ENCODE peak calls at places on chromosomes 1 and 21, in five cellular contexts. E is ovary, C is body of pancreas, V is heart left ventricle, P is tibial nerve. L is an unnamed sample.

GRCh38 chr1:167328762-167329483 is 108.2 kb downstream of the POU2F1 start:
- DNase-seq in E (no peak), C (no peak), V (no peak), P (no peak), L (no peak)

GRCh38 chr1:97136971-97137370 is 415.4 kb downstream of the PTBP2 start:
- DNase-seq in E (no peak), C (no peak), V (no peak), P (no peak), L (no peak)

GRCh38 chr1:71295340-71295739 is 214.5 kb upstream of the ZRANB2 start:
- DNase-seq in E (no peak), C (no peak), V (no peak), P (no peak), L (no peak)

GRCh38 chr21:21213297-21213696 is 215.1 kb downstream of the NCAM2 start:
- DNase-seq in E (no peak), C (no peak), V (no peak), P (no peak), L (no peak)

GRCh38 chr1:203914292-203914691 is 52.9 kb downstream of the SNRPE start:
- DNase-seq in E (no peak), C (no peak), V (no peak), P (no peak), L (no peak)

GRCh38 chr1:185157599-185158469 is 867 bp downstream of the SWT1 start:
- DNase-seq in E (no peak), C (peak), V (peak), P (no peak), L (no peak)

GRCh38 chr1:10726355-10726754 is 70.1 kb downstream of the CASZ1 start:
- DNase-seq in E (no peak), C (peak), V (peak), P (no peak), L (no peak)

GRCh38 chr1:228005511-228006033 is 1.2 kb upstream of the WNT3A start:
- DNase-seq in E (no peak), C (no peak), V (no peak), P (no peak), L (no peak)

GRCh38 chr1:97906567-97907228 is 14.1 kb downstream of the DPYD start:
- DNase-seq in E (no peak), C (no peak), V (no peak), P (no peak), L (no peak)

GRCh38 chr1:2585318-2586092 is 1.1 kb upstream of the PRXL2B start:
- DNase-seq in E (peak), C (peak), V (peak), P (peak), L (peak)

GRCh38 chr21:21963911-21964310 is 965.7 kb downstream of the NCAM2 start:
- DNase-seq in E (no peak), C (no peak), V (no peak), P (no peak), L (no peak)

GRCh38 chr1:34188418-34188817 is 11.7 kb downstream of the C1orf94 start:
- DNase-seq in E (no peak), C (no peak), V (no peak), P (no peak), L (peak)

GRCh38 chr1:71828431-71829012 is 453.8 kb downstream of the NEGR1 start:
- DNase-seq in E (no peak), C (peak), V (no peak), P (no peak), L (no peak)

GRCh38 chr1:36134805-36135339 is 9.8 kb upstream of the COL8A2 start:
- DNase-seq in E (peak), C (peak), V (no peak), P (peak), L (peak)

GRCh38 chr1:222546548-222547259 is 1.2 kb downstream of the HHIPL2 start:
- DNase-seq in E (no peak), C (no peak), V (no peak), P (no peak), L (peak)

DNA sequence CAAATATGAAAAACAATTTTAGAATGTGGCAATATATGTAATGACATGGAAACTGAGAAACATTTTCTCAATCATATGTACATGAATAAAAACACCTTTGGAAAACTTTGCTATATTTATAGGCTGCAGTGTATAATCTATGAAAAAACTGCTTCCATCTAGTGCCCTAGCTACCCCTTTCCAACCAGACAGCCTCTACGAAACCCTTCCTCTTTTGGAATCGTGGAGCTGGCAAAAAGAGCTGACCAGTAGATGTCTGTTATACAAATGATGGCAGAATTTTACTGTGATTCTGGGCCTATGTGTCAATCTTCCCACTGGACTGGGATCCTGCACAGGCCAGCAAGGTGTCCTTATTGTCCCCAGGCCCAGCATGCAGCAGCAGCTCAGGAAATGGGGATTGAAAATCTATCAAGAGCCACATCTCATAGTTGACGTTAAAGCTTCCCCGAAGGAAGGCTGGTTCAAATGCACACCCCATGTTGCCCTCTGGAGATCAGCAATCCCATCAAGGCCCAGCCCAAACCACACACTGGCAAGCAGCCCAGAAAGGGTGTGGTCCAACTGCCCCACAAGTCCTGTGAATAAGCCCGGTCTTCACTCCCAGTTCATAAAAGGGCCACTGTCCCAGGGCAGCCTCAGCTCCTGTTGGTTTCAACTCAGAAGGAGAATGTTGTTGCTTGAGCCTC is 8.9 kb upstream of the FAM20B start:
- DNase-seq in E (peak), C (peak), V (peak), P (peak), L (peak)
- TF ChIP-seq POLR2A in E (no peak), C (no peak), V (no peak), P (peak), L (no peak)

GRCh38 chr1:87155648-87156047 is 173.0 kb upstream of the LMO4 start:
- DNase-seq in E (no peak), C (no peak), V (no peak), P (no peak), L (no peak)
- TF ChIP-seq POLR2A in E (no peak), C (no peak), V (no peak), P (no peak), L (no peak)

GRCh38 chr1:65478379-65479026 is 58.0 kb downstream of the LEPR start:
- DNase-seq in E (no peak), C (no peak), V (no peak), P (no peak), L (no peak)
- TF ChIP-seq POLR2A in E (no peak), C (no peak), V (no peak), P (no peak), L (no peak)

DNA sequence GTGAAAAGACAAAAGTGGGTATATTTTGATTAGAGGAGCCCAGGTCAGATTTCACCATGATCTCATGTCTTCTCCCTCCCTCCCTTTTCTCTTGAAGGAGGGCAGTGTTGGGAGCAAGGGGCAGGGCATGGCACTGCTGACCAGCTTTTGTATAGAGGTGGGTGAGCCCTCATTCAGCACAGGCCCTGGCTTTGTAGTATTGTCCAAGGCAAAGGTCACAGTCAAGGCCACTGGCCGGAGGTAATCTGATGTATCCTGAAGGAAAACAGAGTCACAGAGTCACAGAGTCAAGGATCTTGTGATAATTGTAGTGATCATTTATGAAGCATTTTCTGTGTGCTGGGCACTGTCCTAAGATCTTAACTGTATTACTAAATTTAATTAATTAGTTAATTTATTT is 11.9 kb downstream of the ITGA10 start:
- DNase-seq in E (no peak), C (no peak), V (no peak), P (no peak), L (no peak)
- TF ChIP-seq POLR2A in E (no peak), C (no peak), V (no peak), P (no peak), L (no peak)

GRCh38 chr1:15636436-15636835 is 19.2 kb downstream of the DDI2 start:
- DNase-seq in E (no peak), C (no peak), V (no peak), P (no peak), L (no peak)
- TF ChIP-seq POLR2A in E (no peak), C (no peak), V (no peak), P (no peak), L (no peak)

GRCh38 chr1:215731699-215732098 is 164.6 kb downstream of the KCTD3 start:
- DNase-seq in E (no peak), C (no peak), V (no peak), P (no peak), L (no peak)
- TF ChIP-seq POLR2A in E (no peak), C (no peak), V (no peak), P (no peak), L (no peak)

GRCh38 chr1:246726255-246726679 is 2.1 kb downstream of the SCCPDH start:
- DNase-seq in E (no peak), C (peak), V (no peak), P (no peak), L (no peak)

GRCh38 chr1:246724725-246725095 is 501 bp downstream of the SCCPDH start:
- DNase-seq in E (no peak), C (peak), V (no peak), P (no peak), L (no peak)

GRCh38 chr1:246725191-246725590 is 982 bp downstream of the SCCPDH start:
- DNase-seq in E (no peak), C (no peak), V (no peak), P (no peak), L (no peak)

GRCh38 chr1:246722720-246723119 is 1.5 kb upstream of the SCCPDH start:
- DNase-seq in E (no peak), C (no peak), V (no peak), P (no peak), L (no peak)

GRCh38 chr1:246724001-246724724 is at the start of gene SCCPDH:
- DNase-seq in E (peak), C (peak), V (peak), P (peak), L (peak)
- TF ChIP-seq POLR2A in E (no peak), C (peak), V (no peak), P (peak), L (peak)

L was measured in H54.